ENCODE peak calls at places on chromosome 4, in eight cellular contexts. One of them, this sample, is unnamed.

GRCh38 chr4:26141916-26142638 is 178.7 kb upstream of the RBPJ start:
- DNase-seq in SW 1271: no peak
- DNase-seq in activated CD8-positive, alpha-beta memory T cell treated with anti-CD3 and anti-CD28 coated beads for 48 hours: no peak
- DNase-seq in pons: peak; percentile 37
- DNase-seq in bronchial epithelial cell: no peak
- DNase-seq in H7: no peak
- DNase-seq in neural crest cell: no peak
- DNase-seq in fibroblast of mammary gland: peak; percentile 68
- DNase-seq in this sample: no peak

GRCh38 chr4:82484987-82485783 is 54.8 kb downstream of the ENOPH1 start:
- DNase-seq in SW 1271: no peak
- DNase-seq in activated CD8-positive, alpha-beta memory T cell treated with anti-CD3 and anti-CD28 coated beads for 48 hours: no peak
- DNase-seq in pons: no peak
- DNase-seq in bronchial epithelial cell: no peak
- DNase-seq in H7: no peak
- DNase-seq in neural crest cell: no peak
- DNase-seq in fibroblast of mammary gland: no peak
- DNase-seq in this sample: no peak

GRCh38 chr4:140630246-140630645 is 61.5 kb upstream of the UCP1 start:
- DNase-seq in SW 1271: no peak
- DNase-seq in activated CD8-positive, alpha-beta memory T cell treated with anti-CD3 and anti-CD28 coated beads for 48 hours: no peak
- DNase-seq in pons: no peak
- DNase-seq in bronchial epithelial cell: no peak
- DNase-seq in H7: peak; percentile 51
- DNase-seq in neural crest cell: no peak
- DNase-seq in fibroblast of mammary gland: no peak
- DNase-seq in this sample: no peak

GRCh38 chr4:33696586-33696985 is 2547.7 kb downstream of the ARAP2 start:
- DNase-seq in SW 1271: no peak
- DNase-seq in activated CD8-positive, alpha-beta memory T cell treated with anti-CD3 and anti-CD28 coated beads for 48 hours: no peak
- DNase-seq in pons: no peak
- DNase-seq in bronchial epithelial cell: peak; percentile 19
- DNase-seq in H7: no peak
- DNase-seq in neural crest cell: no peak
- DNase-seq in fibroblast of mammary gland: peak; percentile 21
- DNase-seq in this sample: no peak

GRCh38 chr4:175999944-176000343 is 65.7 kb upstream of the WDR17 start:
- DNase-seq in SW 1271: no peak
- DNase-seq in activated CD8-positive, alpha-beta memory T cell treated with anti-CD3 and anti-CD28 coated beads for 48 hours: no peak
- DNase-seq in pons: no peak
- DNase-seq in bronchial epithelial cell: no peak
- DNase-seq in H7: no peak
- DNase-seq in neural crest cell: no peak
- DNase-seq in fibroblast of mammary gland: no peak
- DNase-seq in this sample: no peak

GRCh38 chr4:120266602-120267001 is 200.0 kb upstream of the MAD2L1 start:
- DNase-seq in SW 1271: no peak
- DNase-seq in activated CD8-positive, alpha-beta memory T cell treated with anti-CD3 and anti-CD28 coated beads for 48 hours: no peak
- DNase-seq in pons: no peak
- DNase-seq in bronchial epithelial cell: peak; percentile 83
- DNase-seq in H7: no peak
- DNase-seq in neural crest cell: no peak
- DNase-seq in fibroblast of mammary gland: peak; percentile 14
- DNase-seq in this sample: no peak

GRCh38 chr4:69156913-69157312 is 57.6 kb downstream of the UGT2B11 start:
- DNase-seq in SW 1271: no peak
- DNase-seq in activated CD8-positive, alpha-beta memory T cell treated with anti-CD3 and anti-CD28 coated beads for 48 hours: no peak
- DNase-seq in pons: no peak
- DNase-seq in bronchial epithelial cell: peak; percentile 20
- DNase-seq in H7: no peak
- DNase-seq in neural crest cell: no peak
- DNase-seq in fibroblast of mammary gland: peak; percentile 1
- DNase-seq in this sample: peak; percentile 53

GRCh38 chr4:4829837-4830236 is 29.6 kb upstream of the MSX1 start:
- DNase-seq in SW 1271: no peak
- DNase-seq in activated CD8-positive, alpha-beta memory T cell treated with anti-CD3 and anti-CD28 coated beads for 48 hours: no peak
- DNase-seq in pons: no peak
- DNase-seq in bronchial epithelial cell: no peak
- DNase-seq in H7: no peak
- DNase-seq in neural crest cell: no peak
- DNase-seq in fibroblast of mammary gland: no peak
- DNase-seq in this sample: no peak

GRCh38 chr4:65007841-65008439 is 598.7 kb upstream of the TECRL start:
- DNase-seq in SW 1271: no peak
- DNase-seq in activated CD8-positive, alpha-beta memory T cell treated with anti-CD3 and anti-CD28 coated beads for 48 hours: no peak
- DNase-seq in pons: peak; percentile 47
- DNase-seq in bronchial epithelial cell: peak; percentile 52
- DNase-seq in H7: peak; percentile 10
- DNase-seq in neural crest cell: peak; percentile 15
- DNase-seq in fibroblast of mammary gland: peak; percentile 40
- DNase-seq in this sample: peak; percentile 23

GRCh38 chr4:15963001-15963451 is at the start of gene FGFBP2:
- DNase-seq in SW 1271: no peak
- DNase-seq in activated CD8-positive, alpha-beta memory T cell treated with anti-CD3 and anti-CD28 coated beads for 48 hours: peak; percentile 36
- DNase-seq in pons: no peak
- DNase-seq in bronchial epithelial cell: peak; percentile 29
- DNase-seq in H7: peak; percentile 78
- DNase-seq in neural crest cell: peak; percentile 31
- DNase-seq in fibroblast of mammary gland: peak; percentile 49
- DNase-seq in this sample: peak; percentile 73

GRCh38 chr4:44661940-44662622 is 10.7 kb upstream of the YIPF7 start:
- DNase-seq in SW 1271: no peak
- DNase-seq in activated CD8-positive, alpha-beta memory T cell treated with anti-CD3 and anti-CD28 coated beads for 48 hours: no peak
- DNase-seq in pons: no peak
- DNase-seq in bronchial epithelial cell: peak; percentile 67
- DNase-seq in H7: no peak
- DNase-seq in neural crest cell: no peak
- DNase-seq in fibroblast of mammary gland: peak; percentile 2
- DNase-seq in this sample: no peak

GRCh38 chr4:108555701-108556100 is 64.7 kb upstream of the RPL34 start:
- DNase-seq in SW 1271: no peak
- DNase-seq in activated CD8-positive, alpha-beta memory T cell treated with anti-CD3 and anti-CD28 coated beads for 48 hours: no peak
- DNase-seq in pons: no peak
- DNase-seq in bronchial epithelial cell: no peak
- DNase-seq in H7: no peak
- DNase-seq in neural crest cell: no peak
- DNase-seq in fibroblast of mammary gland: no peak
- DNase-seq in this sample: no peak

GRCh38 chr4:111781611-111782010 is 363.6 kb upstream of the FAM241A start:
- DNase-seq in SW 1271: no peak
- DNase-seq in activated CD8-positive, alpha-beta memory T cell treated with anti-CD3 and anti-CD28 coated beads for 48 hours: no peak
- DNase-seq in pons: no peak
- DNase-seq in bronchial epithelial cell: peak; percentile 66
- DNase-seq in H7: no peak
- DNase-seq in neural crest cell: no peak
- DNase-seq in fibroblast of mammary gland: no peak
- DNase-seq in this sample: no peak

GRCh38 chr4:85870298-85871083 is 395.5 kb downstream of the ARHGAP24 start:
- DNase-seq in SW 1271: no peak
- DNase-seq in activated CD8-positive, alpha-beta memory T cell treated with anti-CD3 and anti-CD28 coated beads for 48 hours: no peak
- DNase-seq in pons: no peak
- DNase-seq in bronchial epithelial cell: no peak
- DNase-seq in H7: no peak
- DNase-seq in neural crest cell: no peak
- DNase-seq in fibroblast of mammary gland: no peak
- DNase-seq in this sample: no peak

GRCh38 chr4:16195209-16195608 is 31.1 kb downstream of the TAPT1 start:
- DNase-seq in SW 1271: no peak
- DNase-seq in activated CD8-positive, alpha-beta memory T cell treated with anti-CD3 and anti-CD28 coated beads for 48 hours: no peak
- DNase-seq in pons: no peak
- DNase-seq in bronchial epithelial cell: no peak
- DNase-seq in H7: no peak
- DNase-seq in neural crest cell: no peak
- DNase-seq in fibroblast of mammary gland: no peak
- DNase-seq in this sample: no peak

GRCh38 chr4:120293341-120293740 is 226.7 kb upstream of the MAD2L1 start:
- DNase-seq in SW 1271: no peak
- DNase-seq in activated CD8-positive, alpha-beta memory T cell treated with anti-CD3 and anti-CD28 coated beads for 48 hours: no peak
- DNase-seq in pons: no peak
- DNase-seq in bronchial epithelial cell: no peak
- DNase-seq in H7: no peak
- DNase-seq in neural crest cell: no peak
- DNase-seq in fibroblast of mammary gland: peak; percentile 9
- DNase-seq in this sample: no peak

GRCh38 chr4:33914386-33914785 is 2329.9 kb downstream of the ARAP2 start:
- DNase-seq in SW 1271: no peak
- DNase-seq in activated CD8-positive, alpha-beta memory T cell treated with anti-CD3 and anti-CD28 coated beads for 48 hours: no peak
- DNase-seq in pons: no peak
- DNase-seq in bronchial epithelial cell: no peak
- DNase-seq in H7: no peak
- DNase-seq in neural crest cell: no peak
- DNase-seq in fibroblast of mammary gland: peak; percentile 3
- DNase-seq in this sample: no peak

GRCh38 chr4:142983111-142983510 is 137.0 kb upstream of the INPP4B start:
- DNase-seq in SW 1271: no peak
- DNase-seq in activated CD8-positive, alpha-beta memory T cell treated with anti-CD3 and anti-CD28 coated beads for 48 hours: no peak
- DNase-seq in pons: no peak
- DNase-seq in bronchial epithelial cell: no peak
- DNase-seq in H7: no peak
- DNase-seq in neural crest cell: no peak
- DNase-seq in fibroblast of mammary gland: no peak
- DNase-seq in this sample: no peak

GRCh38 chr4:26069218-26069617 is 155.2 kb downstream of the SMIM20 start:
- DNase-seq in SW 1271: no peak
- DNase-seq in activated CD8-positive, alpha-beta memory T cell treated with anti-CD3 and anti-CD28 coated beads for 48 hours: no peak
- DNase-seq in pons: peak; percentile 38
- DNase-seq in bronchial epithelial cell: no peak
- DNase-seq in H7: peak; percentile 73
- DNase-seq in neural crest cell: no peak
- DNase-seq in fibroblast of mammary gland: peak; percentile 55
- DNase-seq in this sample: no peak

GRCh38 chr4:6472387-6473263 is at the start of gene PPP2R2C:
- DNase-seq in SW 1271: no peak
- DNase-seq in activated CD8-positive, alpha-beta memory T cell treated with anti-CD3 and anti-CD28 coated beads for 48 hours: no peak
- DNase-seq in pons: no peak
- DNase-seq in bronchial epithelial cell: no peak
- DNase-seq in H7: peak; percentile 91
- DNase-seq in neural crest cell: no peak
- DNase-seq in fibroblast of mammary gland: no peak
- DNase-seq in this sample: peak; percentile 33